ENCODE peak calls at places on chromosome 9, in ten cellular contexts. C is A549, N is HFF-Myc, L is hepatocyte, O is AG04450, Z is cardiac muscle cell, A is brain microvascular endothelial cell, Q is gastrocnemius medialis, X is cardiac fibroblast, V is SK-N-SH. P is an unnamed sample.

GRCh38 chr9:130149654-130150286 is 22.4 kb upstream of the NCS1 start:
- DNase-seq in C (no peak), N (no peak), L (no peak), O (no peak), Z (no peak), A (no peak), Q (no peak), X (no peak), V (no peak), P (no peak)

GRCh38 chr9:23771746-23772145 is 54.3 kb downstream of the ELAVL2 start:
- DNase-seq in C (no peak), N (no peak), L (no peak), O (no peak), Z (no peak), A (no peak), Q (no peak), X (no peak), V (no peak), P (no peak)

GRCh38 chr9:136795027-136795402 is 1.1 kb upstream of the CCDC183 start:
- DNase-seq in C (no peak), N (no peak), L (no peak), O (no peak), Z (no peak), A (no peak), Q (no peak), X (no peak), V (no peak), P (no peak)

GRCh38 chr9:88313364-88314220 is 74.7 kb upstream of the SPIN1 start:
- DNase-seq in C (no peak), N (no peak), L (no peak), O (no peak), Z (no peak), A (no peak), Q (no peak), X (no peak), V (no peak), P (no peak)

GRCh38 chr9:79616013-79616412 is 44.2 kb downstream of the TLE4 start:
- DNase-seq in C (no peak), N (no peak), L (no peak), O (no peak), Z (no peak), A (no peak), Q (peak; percentile 5), X (no peak), V (no peak), P (no peak)

GRCh38 chr9:76531231-76531775 is 72.3 kb downstream of the GCNT1 start:
- DNase-seq in C (no peak), N (no peak), L (no peak), O (no peak), Z (no peak), A (no peak), Q (no peak), X (no peak), V (no peak), P (no peak)

GRCh38 chr9:108057421-108058136 is 568.0 kb upstream of the KLF4 start:
- DNase-seq in C (peak; percentile 89), N (peak; percentile 81), L (peak; percentile 63), O (peak; percentile 92), Z (no peak), A (peak; percentile 94), Q (peak; percentile 19), X (peak; percentile 95), V (no peak), P (peak; percentile 89)

GRCh38 chr9:93575706-93576295 is 583 bp upstream of the PHF2 start:
- DNase-seq in C (peak; percentile 39), N (no peak), L (peak; percentile 64), O (no peak), Z (peak; percentile 35), A (no peak), Q (no peak), X (peak; percentile 39), V (peak; percentile 75), P (no peak)

GRCh38 chr9:78289474-78289873 is 7.5 kb upstream of the PSAT1 start:
- DNase-seq in C (no peak), N (no peak), L (no peak), O (no peak), Z (no peak), A (no peak), Q (no peak), X (no peak), V (no peak), P (no peak)

GRCh38 chr9:133918123-133918813 is 73.9 kb downstream of the VAV2 start:
- DNase-seq in C (no peak), N (no peak), L (no peak), O (no peak), Z (no peak), A (no peak), Q (no peak), X (no peak), V (no peak), P (no peak)

GRCh38 chr9:135513351-135513846 is 7.8 kb upstream of the LCN1 start:
- DNase-seq in C (no peak), N (no peak), L (no peak), O (no peak), Z (no peak), A (no peak), Q (no peak), X (peak; percentile 56), V (no peak), P (no peak)

GRCh38 chr9:72290311-72290710 is 74.7 kb downstream of the ZFAND5 start:
- DNase-seq in C (no peak), N (no peak), L (no peak), O (no peak), Z (no peak), A (no peak), Q (no peak), X (no peak), V (no peak), P (no peak)

GRCh38 chr9:72294952-72295351 is 70.1 kb downstream of the ZFAND5 start:
- DNase-seq in C (peak; percentile 94), N (no peak), L (peak; percentile 48), O (no peak), Z (no peak), A (no peak), Q (no peak), X (peak; percentile 67), V (no peak), P (no peak)

GRCh38 chr9:72297516-72297915 is 67.5 kb downstream of the ZFAND5 start:
- DNase-seq in C (no peak), N (no peak), L (peak; percentile 23), O (no peak), Z (no peak), A (no peak), Q (no peak), X (no peak), V (no peak), P (no peak)

GRCh38 chr9:72292874-72293607 is 72.0 kb downstream of the ZFAND5 start:
- DNase-seq in C (peak; percentile 97), N (no peak), L (peak; percentile 81), O (no peak), Z (peak; percentile 92), A (peak; percentile 76), Q (no peak), X (peak; percentile 98), V (no peak), P (no peak)

GRCh38 chr9:72292184-72292787 is 72.7 kb downstream of the ZFAND5 start:
- DNase-seq in C (peak; percentile 81), N (no peak), L (peak; percentile 60), O (no peak), Z (peak; percentile 22), A (peak; percentile 31), Q (no peak), X (peak; percentile 71), V (peak; percentile 27), P (no peak)
- TF ChIP-seq CTCF in C (peak; percentile 80), N (peak; percentile 13), L (peak; percentile 60), O (peak; percentile 54), Z (peak; percentile 51), A (peak; percentile 28), Q (peak; percentile 45), X (peak; percentile 46), V (peak; percentile 64), P (peak; percentile 50)

GRCh38 chr9:116154976-116155699 is 1.5 kb downstream of the PAPPA start:
- DNase-seq in C (peak; percentile 77), N (peak; percentile 20), L (peak; percentile 41), O (no peak), Z (no peak), A (peak; percentile 60), Q (no peak), X (peak; percentile 87), V (peak; percentile 39), P (no peak)

GRCh38 chr9:116153765-116154333 is at the start of gene PAPPA:
- DNase-seq in C (no peak), N (no peak), L (peak; percentile 24), O (no peak), Z (no peak), A (no peak), Q (no peak), X (no peak), V (no peak), P (no peak)

GRCh38 chr9:116156621-116157314 is 3.2 kb downstream of the PAPPA start:
- DNase-seq in C (peak; percentile 85), N (peak; percentile 59), L (peak; percentile 77), O (no peak), Z (peak; percentile 88), A (peak; percentile 78), Q (peak; percentile 57), X (peak; percentile 95), V (peak; percentile 44), P (peak; percentile 64)

GRCh38 chr9:116154334-116154975 is 864 bp downstream of the PAPPA start:
- DNase-seq in C (no peak), N (no peak), L (peak; percentile 59), O (no peak), Z (peak; percentile 76), A (no peak), Q (no peak), X (no peak), V (peak; percentile 83), P (no peak)

GRCh38 chr9:116155700-116156045 is 2.1 kb downstream of the PAPPA start:
- DNase-seq in C (no peak), N (no peak), L (peak; percentile 29), O (no peak), Z (no peak), A (no peak), Q (no peak), X (peak; percentile 73), V (peak; percentile 38), P (no peak)
- H3K4me3 ChIP-seq in C (peak overlapping the region; percentile 87), N (peak overlapping the region; percentile 69), L (peak overlapping the region; percentile 35), O (peak overlapping the region; percentile 89), Z (peak overlapping the region; percentile 73), A (peak overlapping the region; percentile 88), Q (no peak overlapping the region), X (peak overlapping the region; percentile 88), V (peak overlapping the region; percentile 80), P (peak overlapping the region; percentile 62)

GRCh38 chr9:127223810-127224177 is 40.8 kb upstream of the GARNL3 start:
- DNase-seq in C (no peak), N (no peak), L (peak; percentile 18), O (no peak), Z (peak; percentile 11), A (no peak), Q (no peak), X (no peak), V (no peak), P (no peak)
- TF ChIP-seq CTCF in C (no peak), N (no peak), L (no peak), O (no peak), Z (no peak), A (no peak), Q (no peak), X (no peak), V (no peak), P (no peak)

DNA sequence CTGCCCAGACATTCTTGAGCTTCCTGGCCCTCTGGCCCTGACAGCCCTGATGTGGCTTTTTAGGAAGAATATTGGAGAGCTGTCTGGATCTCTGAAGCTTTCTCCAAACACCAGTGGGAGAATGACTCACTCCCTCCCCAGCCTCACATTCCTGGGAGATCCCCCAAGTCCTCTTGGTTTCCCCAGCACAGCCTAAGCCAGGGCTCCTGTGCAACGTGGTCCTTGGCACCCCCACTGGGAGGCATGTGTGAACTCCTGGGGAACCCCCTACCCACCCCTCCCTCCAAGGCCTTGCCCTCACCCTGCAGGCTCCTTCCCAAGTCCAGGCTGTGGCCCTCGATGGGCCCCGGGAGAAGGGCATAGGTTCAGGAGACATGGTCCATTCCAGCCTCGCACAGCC is 12.7 kb downstream of the GLIPR2 start:
- DNase-seq in C (no peak), N (no peak), L (no peak), O (no peak), Z (no peak), A (peak; percentile 72), Q (no peak), X (peak; percentile 75), V (peak; percentile 41), P (no peak)
- H3K4me3 ChIP-seq in C (peak overlapping the region; percentile 7), N (no peak overlapping the region), L (no peak overlapping the region), O (no peak overlapping the region), Z (no peak overlapping the region), A (peak overlapping the region; percentile 1), Q (no peak overlapping the region), X (peak overlapping the region; percentile 7), V (peak overlapping the region; percentile 6), P (no peak overlapping the region)